ENCODE peak calls at places on chromosome 3, in four cellular contexts. O is K562, T is GM12878, V is HepG2. L is an unnamed sample.

GRCh38 chr3:64985072-64985471 is 297.3 kb upstream of the ADAMTS9 start:
- DNase-seq in O (no peak), T (no peak), V (no peak), L (no peak)

GRCh38 chr3:50545781-50546180 is 21.8 kb downstream of the C3orf18 start:
- DNase-seq in O (no peak), T (no peak), V (no peak), L (no peak)

GRCh38 chr3:105885261-105885660 is 16.4 kb upstream of the CBLB start:
- DNase-seq in O (no peak), T (no peak), V (no peak), L (no peak)

GRCh38 chr3:143291826-143292447 is 172.4 kb downstream of the CHST2 start:
- DNase-seq in O (no peak), T (no peak), V (no peak), L (no peak)

GRCh38 chr3:13023251-13024055 is 49.8 kb downstream of the IQSEC1 start:
- DNase-seq in O (no peak), T (no peak), V (no peak), L (no peak)

GRCh38 chr3:56269755-56270154 is 198.5 kb downstream of the ERC2 start:
- DNase-seq in O (no peak), T (no peak), V (no peak), L (no peak)

GRCh38 chr3:23761440-23761896 is 44.3 kb upstream of the UBE2E1 start:
- DNase-seq in O (peak), T (peak), V (peak), L (no peak)

GRCh38 chr3:69364354-69364753 is 21.5 kb downstream of the FRMD4B start:
- DNase-seq in O (no peak), T (no peak), V (no peak), L (no peak)

GRCh38 chr3:105367063-105367405 is 325 bp downstream of the ALCAM start:
- DNase-seq in O (no peak), T (no peak), V (no peak), L (no peak)

GRCh38 chr3:134618473-134618860 is 32.4 kb downstream of the KY start:
- DNase-seq in O (no peak), T (no peak), V (no peak), L (peak)

GRCh38 chr3:43747641-43748040 is 56.9 kb downstream of the ABHD5 start:
- DNase-seq in O (no peak), T (no peak), V (no peak), L (no peak)

GRCh38 chr3:136819784-136820640 is 1.1 kb downstream of the SLC35G2 start:
- DNase-seq in O (no peak), T (no peak), V (peak), L (no peak)

GRCh38 chr3:13135251-13135810 is 62.1 kb upstream of the IQSEC1 start:
- DNase-seq in O (no peak), T (no peak), V (no peak), L (no peak)

GRCh38 chr3:134460965-134461364 is 24.8 kb downstream of the ANAPC13 start:
- DNase-seq in O (no peak), T (no peak), V (no peak), L (no peak)

GRCh38 chr3:56915969-56916586 is 114.3 kb upstream of the ARHGEF3 start:
- DNase-seq in O (no peak), T (peak), V (no peak), L (no peak)

GRCh38 chr3:42020681-42021307 is 58.9 kb upstream of the ULK4 start:
- DNase-seq in O (no peak), T (no peak), V (no peak), L (no peak)

GRCh38 chr3:52831500-52832301 is 1.2 kb upstream of the ITIH4 start:
- DNase-seq in O (peak), T (no peak), V (peak), L (no peak)

GRCh38 chr3:134885877-134886621 is 91.0 kb downstream of the EPHB1 start:
- DNase-seq in O (no peak), T (peak), V (no peak), L (peak)

GRCh38 chr3:155034786-155035185 is 45.3 kb upstream of the MME start:
- DNase-seq in O (no peak), T (no peak), V (no peak), L (no peak)

GRCh38 chr3:14137004-14137403 is 12.2 kb downstream of the TMEM43 start:
- DNase-seq in O (no peak), T (no peak), V (no peak), L (no peak)

GRCh38 chr3:28590851-28591250 is 242.2 kb upstream of the AZI2 start:
- DNase-seq in O (no peak), T (no peak), V (no peak), L (no peak)

GRCh38 chr3:55177749-55178148 is 249.9 kb upstream of the LRTM1 start:
- DNase-seq in O (no peak), T (no peak), V (no peak), L (no peak)

GRCh38 chr3:160987982-160988964 is 116.9 kb downstream of the B3GALNT1 start:
- DNase-seq in O (no peak), T (no peak), V (no peak), L (no peak)

GRCh38 chr3:184380210-184380626 is 364 bp downstream of the CHRD start:
- DNase-seq in O (peak), T (no peak), V (peak), L (peak)

GRCh38 chr3:177329854-177330253 is 132.6 kb upstream of the TBL1XR1 start:
- DNase-seq in O (no peak), T (no peak), V (no peak), L (no peak)

GRCh38 chr3:169772530-169772950 is 656 bp upstream of the MYNN start:
- DNase-seq in O (peak), T (peak), V (peak), L (no peak)

GRCh38 chr3:185926445-185926844 is 11.4 kb downstream of the TRA2B start:
- DNase-seq in O (no peak), T (no peak), V (no peak), L (no peak)

GRCh38 chr3:88912294-88913014 is 195.0 kb upstream of the EPHA3 start:
- DNase-seq in O (no peak), T (no peak), V (no peak), L (peak)

GRCh38 chr3:60669636-60670035 is 581.6 kb downstream of the FHIT start:
- DNase-seq in O (no peak), T (no peak), V (no peak), L (peak)

GRCh38 chr3:60675424-60675823 is 575.8 kb downstream of the FHIT start:
- DNase-seq in O (no peak), T (no peak), V (no peak), L (no peak)

GRCh38 chr3:60673123-60673522 is 578.1 kb downstream of the FHIT start:
- DNase-seq in O (no peak), T (no peak), V (no peak), L (no peak)

DNA sequence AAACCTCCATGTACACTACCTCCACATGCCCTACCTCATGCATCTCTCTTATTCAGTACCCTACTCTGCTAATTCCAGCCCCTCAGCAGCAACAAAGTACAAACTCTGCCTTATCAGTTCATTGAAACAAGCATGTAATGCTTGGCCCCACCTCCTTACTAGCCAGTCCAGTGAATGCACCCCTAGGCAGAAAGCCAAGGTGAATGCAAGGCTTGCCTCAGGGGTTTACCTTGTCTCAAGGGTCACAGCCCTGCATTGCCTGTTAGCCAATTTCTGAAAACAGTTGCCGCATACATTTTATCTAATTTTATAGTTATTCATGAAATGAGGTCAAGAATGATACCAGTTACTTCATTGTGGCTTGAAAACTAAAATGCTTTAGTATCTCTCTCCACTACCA is 576.4 kb downstream of the FHIT start:
- DNase-seq in O (no peak), T (no peak), V (no peak), L (no peak)
- H2AFZ ChIP-seq in O (no peak), T (no peak), V (no peak), L (no peak)

DNA sequence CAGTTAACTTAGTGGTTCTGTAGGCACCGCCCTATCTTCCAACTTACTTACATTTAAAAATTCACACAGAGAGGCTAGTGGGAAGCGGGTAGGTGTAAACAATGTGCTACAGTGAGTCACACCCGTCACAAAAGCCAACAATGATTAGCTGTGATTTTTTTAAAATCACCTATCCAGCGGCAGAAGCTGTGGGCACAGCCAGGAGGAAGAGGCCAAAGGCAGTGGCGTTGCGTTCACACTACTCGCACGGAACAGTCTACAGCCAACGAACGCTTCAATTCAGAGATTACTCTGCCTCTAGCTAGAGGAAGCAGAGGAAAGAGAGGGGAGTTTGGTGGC is 2.5 kb upstream of the NLGN1 start:
- DNase-seq in O (no peak), T (no peak), V (no peak), L (no peak)
- TF ChIP-seq ATF3 in O (no peak), T (no peak), V (no peak), L (no peak)

GRCh38 chr3:47414666-47415587 is 34.1 kb downstream of the PTPN23 start:
- DNase-seq in O (no peak), T (no peak), V (no peak), L (no peak)
- TF ChIP-seq BRCA1 in O (no peak), T (no peak), V (no peak), L (no peak)

DNA sequence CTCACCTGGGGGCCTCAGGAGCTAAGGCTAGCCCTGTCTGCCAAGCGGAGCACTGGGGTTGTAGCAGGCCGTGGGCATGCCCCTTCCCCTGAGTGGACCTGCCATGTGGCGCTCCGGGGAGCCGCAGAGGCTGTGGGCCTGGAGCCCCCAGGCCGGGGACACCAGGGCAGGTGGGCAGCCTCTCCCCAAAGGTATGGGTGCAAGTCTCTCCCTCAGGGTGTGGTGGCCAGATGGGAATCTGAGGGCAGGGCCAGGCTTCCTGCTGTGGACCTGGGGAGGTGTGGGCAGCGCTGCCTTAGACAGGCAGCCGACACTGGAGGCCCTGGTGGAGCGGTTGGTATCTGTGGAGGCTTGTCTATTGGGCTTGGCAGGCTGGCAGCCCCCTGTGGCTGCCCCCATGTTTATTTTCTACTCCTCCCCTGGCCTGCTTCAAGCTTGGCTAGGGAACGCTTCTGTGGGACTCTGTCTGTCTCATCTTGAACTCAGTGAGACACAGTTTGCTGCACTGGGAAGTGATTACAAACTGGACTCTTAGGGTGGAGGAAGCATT is 5.9 kb downstream of the ACVR2B start:
- DNase-seq in O (peak), T (no peak), V (no peak), L (no peak)
- H2AFZ ChIP-seq in O (no peak), T (no peak), V (no peak), L (no peak)

DNA sequence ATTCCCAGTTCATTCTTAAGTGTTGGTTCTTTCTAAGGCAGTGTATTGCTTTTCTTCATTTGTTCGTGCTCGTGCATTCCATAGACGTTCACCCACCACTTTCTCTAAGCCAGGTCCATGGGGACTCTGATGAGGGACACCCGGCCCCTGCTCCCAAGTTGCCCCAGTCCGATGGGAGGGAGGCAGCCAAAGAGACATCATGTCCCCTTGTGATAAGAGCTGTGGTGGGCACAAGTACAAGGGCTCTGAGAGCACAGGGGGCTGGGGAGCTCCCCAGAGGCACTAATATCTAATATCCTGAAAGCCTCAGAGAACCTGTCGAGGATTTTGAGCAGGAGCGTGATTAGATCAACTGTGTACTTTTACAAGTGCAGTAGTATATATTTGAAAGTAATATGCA is 6.3 kb downstream of the SPSB4 start:
- DNase-seq in O (no peak), T (no peak), V (no peak), L (no peak)
- TF ChIP-seq ATF3 in O (no peak), T (no peak), V (no peak), L (no peak)

DNA sequence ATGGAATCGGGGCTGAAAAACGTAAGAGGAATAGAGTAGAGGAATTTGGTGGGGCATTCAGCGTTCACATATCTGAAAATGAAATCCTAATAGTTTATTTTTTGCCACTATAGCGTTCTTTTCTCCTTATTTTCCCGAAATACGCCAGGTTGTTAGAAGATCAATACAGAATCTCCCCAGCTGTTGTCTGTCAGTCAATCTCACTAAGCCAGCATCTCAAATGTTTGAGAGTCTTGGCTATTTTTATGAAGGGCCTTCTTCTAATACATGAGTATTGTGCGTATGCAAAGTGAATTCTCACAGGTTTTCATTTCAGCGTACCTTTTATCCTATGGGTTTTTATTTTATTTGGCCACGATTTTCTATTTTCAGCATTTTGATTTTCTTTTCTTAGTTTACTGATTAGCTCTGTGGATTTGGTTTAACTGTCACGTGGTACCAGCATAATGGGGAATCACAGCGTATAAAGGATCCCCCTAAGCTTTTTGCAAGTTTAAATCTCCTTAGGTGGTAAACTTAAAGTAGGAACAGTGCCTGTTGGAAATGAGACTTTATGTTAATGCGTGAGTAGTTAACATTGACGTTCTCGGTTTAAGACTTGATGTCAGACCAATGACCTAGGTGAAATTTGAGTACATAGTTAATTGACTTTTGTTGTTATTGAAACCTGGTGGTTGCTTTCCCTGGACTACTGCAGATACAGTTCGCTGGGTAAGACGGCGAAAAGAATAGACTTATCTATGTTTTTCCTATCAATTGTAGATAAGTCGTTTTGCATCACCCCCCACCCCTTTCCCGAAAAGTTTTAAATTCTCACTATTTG is 1.3 kb downstream of the FXR1 start:
- DNase-seq in O (no peak), T (no peak), V (no peak), L (no peak)
- TF ChIP-seq BRCA1 in O (no peak), T (no peak), V (no peak), L (no peak)

GRCh38 chr3:188296761-188297689 is 143.1 kb downstream of the LPP start:
- DNase-seq in O (no peak), T (no peak), V (peak), L (no peak)

GRCh38 chr3:188292827-188293226 is 138.9 kb downstream of the LPP start:
- DNase-seq in O (no peak), T (no peak), V (no peak), L (no peak)

GRCh38 chr3:188295876-188296275 is 141.9 kb downstream of the LPP start:
- DNase-seq in O (no peak), T (no peak), V (no peak), L (no peak)

GRCh38 chr3:188294113-188294512 is 140.2 kb downstream of the LPP start:
- DNase-seq in O (no peak), T (no peak), V (no peak), L (no peak)

GRCh38 chr3:188294823-188295487 is 141.0 kb downstream of the LPP start:
- DNase-seq in O (no peak), T (no peak), V (peak), L (no peak)
- H2AFZ ChIP-seq in O (no peak), T (no peak), V (no peak), L (no peak)

GRCh38 chr3:125112981-125113380 is 57.2 kb upstream of the HEG1 start:
- DNase-seq in O (no peak), T (no peak), V (no peak), L (no peak)

GRCh38 chr3:125118600-125118999 is 62.8 kb upstream of the HEG1 start:
- DNase-seq in O (no peak), T (no peak), V (no peak), L (no peak)

GRCh38 chr3:125116311-125117069 is 60.7 kb upstream of the HEG1 start:
- DNase-seq in O (no peak), T (no peak), V (no peak), L (no peak)

GRCh38 chr3:125117631-125118191 is 61.9 kb upstream of the HEG1 start:
- DNase-seq in O (no peak), T (no peak), V (no peak), L (no peak)

DNA sequence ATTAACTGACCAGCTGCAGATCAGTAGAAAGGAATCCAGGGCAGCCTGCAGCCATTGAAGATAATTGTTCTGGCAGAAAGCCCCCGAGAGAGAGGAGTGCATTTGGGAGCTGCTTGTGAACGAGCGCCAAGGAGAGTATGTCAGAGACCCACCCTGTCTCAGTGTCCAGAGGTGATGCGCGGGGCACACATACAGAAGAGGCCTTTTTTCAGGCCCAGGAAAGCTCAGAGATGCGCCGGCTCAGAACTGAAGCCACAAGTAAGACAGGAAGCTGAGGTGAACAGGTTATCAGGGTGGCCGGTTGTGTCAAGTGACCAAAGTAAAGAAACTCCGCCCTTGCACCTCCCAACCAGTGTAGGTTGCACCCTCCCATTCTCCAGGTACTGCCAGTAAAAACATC is 59.8 kb upstream of the HEG1 start:
- DNase-seq in O (no peak), T (no peak), V (peak), L (no peak)
- TF ChIP-seq ATF3 in O (no peak), T (no peak), V (no peak), L (no peak)

L was measured in H1.